ENCODE peak calls at places on chromosomes 12 and 14, in ten cellular contexts. M is spleen, A is transverse colon, F is gastrocnemius medialis, X is lower leg skin, L is tibial nerve, T is ovary, B is H54, C is GM12892, V is sigmoid colon. N is an unnamed sample.

GRCh38 chr14:100900837-100901390 is 2.6 kb downstream of the RTL1 start:
- DNase-seq in B (no peak), V (peak), F (no peak), T (no peak), C (no peak), A (peak), L (no peak), X (no peak), M (peak), N (no peak)

GRCh38 chr12:138171-138897 is 71.8 kb downstream of the IQSEC3 start:
- DNase-seq in C (no peak), A (no peak), B (no peak), M (no peak), L (no peak), T (peak), V (no peak), F (no peak), X (no peak), N (no peak)

GRCh38 chr12:19833775-19834501 is 394.6 kb downstream of the AEBP2 start:
- DNase-seq in C (no peak), M (no peak), T (no peak), B (no peak), X (no peak), V (no peak), L (no peak), A (no peak), F (no peak), N (no peak)

GRCh38 chr12:91219511-91219910 is 36.9 kb upstream of the DCN start:
- DNase-seq in X (no peak), T (no peak), V (no peak), C (no peak), A (no peak), L (no peak), M (no peak), B (no peak), F (no peak), N (no peak)

GRCh38 chr12:7966558-7966957 is 30.6 kb upstream of the SLC2A3 start:
- DNase-seq in X (no peak), F (no peak), C (no peak), M (peak), L (no peak), B (no peak), A (no peak), V (no peak), T (no peak), N (no peak)

GRCh38 chr14:85909581-85909980 is 379.6 kb downstream of the FLRT2 start:
- DNase-seq in V (no peak), F (no peak), L (no peak), A (no peak), B (no peak), X (no peak), T (no peak), M (no peak), C (no peak), N (no peak)

GRCh38 chr12:114902665-114903393 is 218.9 kb upstream of the TBX3 start:
- DNase-seq in L (no peak), F (no peak), T (no peak), X (no peak), B (no peak), M (no peak), C (no peak), A (no peak), V (no peak), N (no peak)

GRCh38 chr12:78878447-78878846 is 13.9 kb downstream of the SYT1 start:
- DNase-seq in T (no peak), V (no peak), M (no peak), F (no peak), B (no peak), A (no peak), L (no peak), X (no peak), C (no peak), N (no peak)

GRCh38 chr12:13342971-13343370 is 146.4 kb downstream of the EMP1 start:
- DNase-seq in T (no peak), V (no peak), A (no peak), X (no peak), C (no peak), M (no peak), F (no peak), L (no peak), B (no peak), N (no peak)

GRCh38 chr12:1739368-1739767 is 48.5 kb downstream of the ADIPOR2 start:
- DNase-seq in L (no peak), F (no peak), B (no peak), X (no peak), V (no peak), T (no peak), C (no peak), M (no peak), A (no peak), N (no peak)

GRCh38 chr12:44117368-44117767 is 281.5 kb downstream of the TMEM117 start:
- DNase-seq in A (no peak), M (no peak), C (no peak), X (no peak), B (no peak), T (no peak), L (no peak), F (no peak), V (no peak), N (no peak)

GRCh38 chr14:61146896-61147295 is 134.2 kb downstream of the TMEM30B start:
- DNase-seq in A (no peak), X (no peak), F (no peak), V (no peak), T (no peak), M (no peak), B (no peak), C (no peak), L (no peak), N (no peak)

GRCh38 chr14:43729149-43729548 is 777.9 kb downstream of the FSCB start:
- DNase-seq in M (no peak), C (no peak), T (no peak), B (no peak), F (no peak), X (no peak), V (no peak), A (no peak), L (no peak), N (no peak)

GRCh38 chr14:82180057-82180620 is 646.5 kb upstream of the SEL1L start:
- DNase-seq in L (no peak), V (no peak), F (no peak), C (no peak), B (no peak), A (no peak), X (no peak), M (no peak), T (no peak), N (no peak)

GRCh38 chr12:124508323-124509096 is 58.9 kb downstream of the NCOR2 start:
- DNase-seq in V (peak), L (peak), T (no peak), C (no peak), A (no peak), X (no peak), M (no peak), B (no peak), F (peak), N (no peak)

GRCh38 chr12:50961708-50962107 is 9.4 kb downstream of the HIGD1C start:
- DNase-seq in V (no peak), B (no peak), T (no peak), L (no peak), X (no peak), M (no peak), A (no peak), C (no peak), F (no peak), N (no peak)

GRCh38 chr12:110372056-110372425 is 31.5 kb downstream of the ANAPC7 start:
- DNase-seq in M (no peak), C (no peak), X (no peak), A (no peak), B (no peak), V (no peak), F (no peak), T (no peak), L (no peak), N (no peak)
- TF ChIP-seq POLR2A in M (no peak), C (no peak), X (no peak), A (no peak), B (no peak), V (no peak), F (no peak), T (no peak), L (no peak), N (no peak)

GRCh38 chr14:65028937-65029336 is 42.2 kb downstream of the FNTB start:
- DNase-seq in X (no peak), C (no peak), F (no peak), T (no peak), M (no peak), L (no peak), A (no peak), V (no peak), B (no peak), N (peak)

GRCh38 chr14:65026526-65026925 is 39.8 kb downstream of the FNTB start:
- DNase-seq in F (no peak), A (no peak), T (no peak), V (no peak), L (no peak), C (no peak), B (no peak), X (no peak), M (no peak), N (no peak)

GRCh38 chr14:65027127-65027799 is 40.6 kb downstream of the FNTB start:
- DNase-seq in A (no peak), B (no peak), F (no peak), C (no peak), X (no peak), V (no peak), M (no peak), T (no peak), L (no peak), N (no peak)

GRCh38 chr14:65024957-65025356 is 38.3 kb downstream of the FNTB start:
- DNase-seq in T (no peak), A (no peak), L (no peak), V (peak), F (peak), B (no peak), X (peak), C (no peak), M (no peak), N (no peak)

DNA sequence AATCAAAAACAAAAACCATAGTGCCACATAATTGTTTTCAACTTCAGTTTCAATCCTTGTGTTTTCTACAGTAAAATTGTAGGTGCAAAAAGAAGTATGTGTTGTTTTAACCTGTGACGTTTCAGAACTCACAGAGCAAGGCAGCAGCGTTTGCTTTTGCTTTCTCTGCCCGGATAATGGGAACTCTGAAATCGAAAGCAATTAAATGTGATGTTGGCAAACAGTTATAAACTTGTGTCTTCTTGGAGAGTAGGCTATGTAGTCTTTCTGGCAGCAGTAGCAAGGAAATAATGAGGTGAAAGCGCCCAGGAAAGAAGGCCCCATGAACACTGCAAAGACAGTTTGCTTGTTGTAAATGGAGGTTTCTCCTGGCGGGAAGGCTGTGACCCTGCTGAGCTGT is 39.1 kb downstream of the FNTB start:
- DNase-seq in M (no peak), A (no peak), B (no peak), C (no peak), F (no peak), X (no peak), T (no peak), V (no peak), L (no peak), N (no peak)
- TF ChIP-seq POLR2A in M (no peak), A (no peak), B (no peak), C (no peak), F (no peak), X (no peak), T (no peak), V (no peak), L (no peak), N (no peak)

GRCh38 chr14:26191123-26191522 is 406.7 kb downstream of the NOVA1 start:
- DNase-seq in A (no peak), M (no peak), V (no peak), F (no peak), L (no peak), B (no peak), C (no peak), T (no peak), X (no peak), N (no peak)
- TF ChIP-seq POLR2A in A (no peak), M (no peak), V (no peak), F (no peak), L (no peak), B (no peak), C (no peak), T (no peak), X (no peak), N (no peak)

GRCh38 chr14:74616507-74616906 is 4.5 kb upstream of the LTBP2 start:
- DNase-seq in F (no peak), A (no peak), B (peak), L (no peak), T (no peak), X (no peak), M (peak), V (no peak), C (no peak), N (no peak)
- TF ChIP-seq POLR2A in F (no peak), A (no peak), B (no peak), L (no peak), T (no peak), X (no peak), M (no peak), V (no peak), C (no peak), N (no peak)

GRCh38 chr12:113161415-113162016 is 12.0 kb downstream of the CFAP73 start:
- DNase-seq in C (peak), A (no peak), B (no peak), V (no peak), T (no peak), L (no peak), X (no peak), F (no peak), M (no peak), N (no peak)

GRCh38 chr12:113158439-113159203 is 9.1 kb downstream of the CFAP73 start:
- DNase-seq in A (no peak), X (no peak), C (no peak), B (no peak), T (no peak), M (no peak), F (no peak), V (no peak), L (no peak), N (no peak)

GRCh38 chr12:113162102-113163029 is 12.8 kb downstream of the CFAP73 start:
- DNase-seq in X (no peak), B (peak), C (no peak), V (no peak), F (no peak), T (no peak), L (no peak), A (no peak), M (no peak), N (peak)

GRCh38 chr12:113157218-113157859 is 7.8 kb downstream of the CFAP73 start:
- DNase-seq in M (no peak), C (no peak), L (no peak), F (no peak), X (no peak), A (no peak), V (no peak), B (no peak), T (no peak), N (no peak)

GRCh38 chr12:113159937-113160336 is 10.4 kb downstream of the CFAP73 start:
- DNase-seq in C (no peak), F (no peak), M (no peak), A (no peak), T (no peak), B (no peak), V (no peak), L (no peak), X (no peak), N (no peak)
- TF ChIP-seq POLR2A in C (no peak), F (no peak), M (no peak), A (no peak), T (no peak), B (no peak), V (no peak), L (no peak), X (no peak), N (no peak)

GRCh38 chr12:105259226-105259625 is 23.3 kb upstream of the APPL2 start:
- DNase-seq in B (no peak), X (no peak), A (no peak), T (no peak), V (no peak), M (no peak), F (no peak), C (no peak), L (no peak), N (no peak)

GRCh38 chr12:105257321-105257728 is 21.4 kb upstream of the APPL2 start:
- DNase-seq in L (no peak), X (no peak), M (no peak), F (no peak), A (no peak), B (peak), T (no peak), C (no peak), V (no peak), N (no peak)

GRCh38 chr12:105262461-105263184 is 26.6 kb upstream of the APPL2 start:
- DNase-seq in X (no peak), L (no peak), T (no peak), A (no peak), F (no peak), C (no peak), B (no peak), V (no peak), M (no peak), N (no peak)

GRCh38 chr12:105264771-105265170 is 28.8 kb upstream of the APPL2 start:
- DNase-seq in B (no peak), C (no peak), V (no peak), T (no peak), X (no peak), L (no peak), F (no peak), A (no peak), M (no peak), N (no peak)

GRCh38 chr12:105261010-105261409 is 25.0 kb upstream of the APPL2 start:
- DNase-seq in F (no peak), X (no peak), V (no peak), M (no peak), T (no peak), L (no peak), C (no peak), A (no peak), B (no peak), N (no peak)
- TF ChIP-seq POLR2A in F (no peak), X (no peak), V (no peak), M (no peak), T (no peak), L (no peak), C (no peak), A (no peak), B (no peak), N (no peak)

DNA sequence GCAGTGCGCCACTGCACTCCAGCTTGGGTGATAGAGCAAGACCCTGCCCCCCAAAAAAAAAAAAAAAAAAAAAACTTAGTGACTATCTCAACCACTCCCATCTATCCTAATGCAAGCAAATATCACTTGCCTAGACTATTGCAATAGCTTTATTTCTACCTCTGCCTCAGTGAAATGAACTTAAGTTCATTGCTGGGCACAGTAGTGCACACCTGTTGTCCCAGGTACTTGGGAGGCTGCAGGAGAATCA is 4.3 kb downstream of the RPS29 start:
- DNase-seq in T (no peak), C (no peak), M (no peak), B (no peak), X (no peak), L (no peak), V (no peak), A (no peak), F (no peak), N (no peak)
- TF ChIP-seq POLR2A in T (no peak), C (no peak), M (no peak), B (no peak), X (no peak), L (no peak), V (no peak), A (no peak), F (no peak), N (no peak)

GRCh38 chr14:99596071-99596627 is 7.9 kb downstream of the CCDC85C start:
- DNase-seq in A (peak), V (peak), B (no peak), F (no peak), T (no peak), X (no peak), M (no peak), L (no peak), C (no peak), N (no peak)

GRCh38 chr14:99595524-99595923 is 8.5 kb downstream of the CCDC85C start:
- DNase-seq in X (no peak), V (no peak), M (no peak), B (no peak), F (no peak), L (no peak), T (no peak), A (no peak), C (no peak), N (no peak)

GRCh38 chr14:99595034-99595433 is 9.0 kb downstream of the CCDC85C start:
- DNase-seq in L (no peak), A (no peak), T (no peak), V (no peak), C (peak), F (no peak), M (no peak), X (no peak), B (no peak), N (no peak)

GRCh38 chr14:99597911-99598600 is 6.0 kb downstream of the CCDC85C start:
- DNase-seq in T (no peak), B (no peak), F (no peak), L (no peak), A (no peak), M (no peak), X (no peak), V (no peak), C (no peak), N (no peak)

GRCh38 chr14:99596772-99597171 is 7.2 kb downstream of the CCDC85C start:
- DNase-seq in V (no peak), M (no peak), C (no peak), B (no peak), F (no peak), X (no peak), A (peak), L (no peak), T (no peak), N (peak)
- TF ChIP-seq POLR2A in V (no peak), M (no peak), C (no peak), B (no peak), F (no peak), X (no peak), A (no peak), L (no peak), T (no peak), N (no peak)

DNA sequence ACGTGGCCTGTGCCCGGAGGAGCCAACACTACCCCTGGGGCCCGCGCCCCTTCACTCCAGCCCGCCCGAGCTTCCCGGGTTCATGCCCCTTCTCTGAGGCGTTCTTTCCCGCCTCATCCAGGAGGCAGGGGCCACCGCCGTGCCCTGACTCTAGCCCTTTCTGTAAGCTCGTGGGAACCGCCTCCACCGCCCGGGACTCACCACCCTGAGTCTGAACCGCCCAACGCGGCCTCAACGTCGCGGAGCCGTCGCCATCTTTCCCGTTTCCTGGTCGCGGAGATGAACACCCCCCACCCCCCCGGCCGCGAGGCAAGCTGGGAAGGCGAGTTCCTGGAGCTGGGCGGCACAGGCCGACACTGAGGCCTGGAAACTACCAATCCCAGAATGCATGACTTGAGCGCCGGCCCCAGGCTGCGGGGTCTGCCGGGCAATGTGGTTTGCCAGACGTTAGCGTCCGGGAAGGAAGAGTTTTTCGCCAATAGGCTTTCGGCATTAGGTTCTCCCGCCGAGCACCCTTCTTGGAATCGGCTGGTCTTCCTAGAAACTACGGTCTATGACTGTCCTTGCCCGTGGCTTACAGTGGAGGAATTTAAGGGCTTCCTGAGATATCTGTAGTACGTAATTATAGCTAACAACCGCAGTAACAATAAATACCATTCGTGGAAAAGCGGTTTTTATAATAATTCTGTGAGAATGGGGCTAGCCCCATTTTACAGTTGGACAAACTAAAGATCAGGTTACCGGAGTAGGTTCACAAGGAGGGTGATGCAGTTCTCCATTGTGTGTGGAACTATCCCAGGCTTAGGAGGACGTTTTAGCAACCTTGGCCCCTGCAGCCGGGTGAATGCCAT is at the start of gene DDX23:
- DNase-seq in M (peak), F (peak), V (peak), T (peak), L (peak), B (peak), X (peak), C (peak), A (peak), N (peak)
- TF ChIP-seq POLR2A in M (peak), F (peak), V (no peak), T (peak), L (peak), B (peak), X (no peak), C (peak), A (peak), N (peak)

GRCh38 chr12:26124491-26125450 is at the start of gene BHLHE41:
- DNase-seq in M (peak), C (peak), L (peak), T (peak), A (peak), V (peak), F (peak), X (peak), B (no peak), N (peak)
- TF ChIP-seq POLR2A in M (no peak), C (no peak), L (peak), T (peak), A (peak), V (peak), F (peak), X (no peak), B (no peak), N (peak)